ENCODE peak calls at places on chromosomes 11 and 22, in ten cellular contexts. L is H1, A is heart left ventricle, W is stomach, S is heart right ventricle, F is fibroblast of lung, E is GM23338, P is aorta, V is body of pancreas, R is psoas muscle. H is an unnamed sample.

GRCh38 chr11:12416552-12416951 is 39.2 kb downstream of the PARVA start:
- DNase-seq in L (no peak), A (no peak), W (no peak), S (no peak), F (no peak), E (no peak), P (no peak), V (no peak), R (no peak), H (no peak)

GRCh38 chr11:8867856-8868705 is 42.9 kb upstream of the AKIP1 start:
- DNase-seq in L (no peak), A (no peak), W (no peak), S (no peak), F (peak; percentile 68), E (no peak), P (no peak), V (no peak), R (no peak), H (no peak)

GRCh38 chr11:110469101-110469500 is 39.4 kb downstream of the FDX1 start:
- DNase-seq in L (no peak), A (no peak), W (no peak), S (no peak), F (no peak), E (no peak), P (no peak), V (no peak), R (no peak), H (no peak)

GRCh38 chr22:28899199-28899853 is 16.0 kb downstream of the ZNRF3 start:
- DNase-seq in L (no peak), A (no peak), W (no peak), S (no peak), F (peak; percentile 67), E (no peak), P (no peak), V (no peak), R (no peak), H (no peak)

GRCh38 chr22:49638788-49639187 is 188.9 kb downstream of the BRD1 start:
- DNase-seq in L (no peak), A (no peak), W (no peak), S (no peak), F (peak; percentile 43), E (no peak), P (no peak), V (no peak), R (no peak), H (peak; percentile 60)

GRCh38 chr11:102177974-102178631 is 67.9 kb downstream of the YAP1 start:
- DNase-seq in L (no peak), A (no peak), W (no peak), S (no peak), F (peak; percentile 92), E (no peak), P (no peak), V (peak; percentile 11), R (no peak), H (no peak)

GRCh38 chr11:2870955-2871720 is 14.4 kb downstream of the CDKN1C start:
- DNase-seq in L (no peak), A (no peak), W (no peak), S (no peak), F (no peak), E (peak; percentile 39), P (no peak), V (no peak), R (no peak), H (no peak)

GRCh38 chr11:12752868-12753267 is 78.6 kb downstream of the TEAD1 start:
- DNase-seq in L (no peak), A (no peak), W (no peak), S (no peak), F (no peak), E (no peak), P (no peak), V (no peak), R (no peak), H (no peak)

GRCh38 chr22:46813816-46814597 is 51.6 kb downstream of the TBC1D22A start:
- DNase-seq in L (no peak), A (no peak), W (peak; percentile 54), S (no peak), F (peak; percentile 85), E (no peak), P (peak; percentile 57), V (no peak), R (no peak), H (no peak)

GRCh38 chr22:23893446-23893956 is 682 bp upstream of the MIF start:
- DNase-seq in L (no peak), A (no peak), W (no peak), S (no peak), F (no peak), E (no peak), P (no peak), V (no peak), R (no peak), H (no peak)

GRCh38 chr22:45006873-45007246 is 2.9 kb downstream of the PHF21B start:
- DNase-seq in L (no peak), A (no peak), W (no peak), S (peak; percentile 18), F (no peak), E (peak; percentile 88), P (no peak), V (no peak), R (peak; percentile 34), H (no peak)

GRCh38 chr22:43343262-43343988 is at the start of gene SCUBE1:
- DNase-seq in L (no peak), A (peak; percentile 84), W (peak; percentile 63), S (peak; percentile 67), F (peak; percentile 25), E (peak; percentile 89), P (peak; percentile 66), V (peak; percentile 57), R (peak; percentile 65), H (peak; percentile 88)

GRCh38 chr11:13220148-13220547 is 57.4 kb upstream of the BMAL1 start:
- DNase-seq in L (no peak), A (no peak), W (no peak), S (no peak), F (no peak), E (no peak), P (no peak), V (no peak), R (no peak), H (no peak)

GRCh38 chr11:120390585-120390922 is 54.3 kb downstream of the ARHGEF12 start:
- DNase-seq in L (no peak), A (no peak), W (no peak), S (no peak), F (no peak), E (no peak), P (no peak), V (no peak), R (no peak), H (no peak)

GRCh38 chr11:34890812-34891211 is 25.4 kb downstream of the APIP start:
- DNase-seq in L (no peak), A (no peak), W (no peak), S (no peak), F (peak; percentile 42), E (peak; percentile 53), P (no peak), V (no peak), R (no peak), H (no peak)

GRCh38 chr11:126547161-126547560 is 191.7 kb downstream of the ST3GAL4 start:
- DNase-seq in L (no peak), A (no peak), W (no peak), S (no peak), F (peak; percentile 90), E (no peak), P (no peak), V (no peak), R (no peak), H (no peak)

GRCh38 chr11:111575748-111576147 is 26.5 kb upstream of the SIK2 start:
- DNase-seq in L (no peak), A (no peak), W (no peak), S (no peak), F (no peak), E (no peak), P (no peak), V (no peak), R (no peak), H (no peak)

GRCh38 chr11:76785513-76785912 is 2.4 kb downstream of the TSKU start:
- DNase-seq in L (no peak), A (no peak), W (no peak), S (no peak), F (no peak), E (peak; percentile 66), P (peak; percentile 27), V (no peak), R (no peak), H (no peak)
- H3K4me1 ChIP-seq in L (peaks cover 34% of the 10 kb centered on the region), A (peaks cover 17% of the 10 kb centered on the region), W (peaks cover 26% of the 10 kb centered on the region), S (peaks cover 29% of the 10 kb centered on the region), F (peaks cover 3% of the 10 kb centered on the region), E (peaks cover 51% of the 10 kb centered on the region), P (no peaks in the 10 kb centered on the region), V (peaks cover 67% of the 10 kb centered on the region), R (peaks cover 3% of the 10 kb centered on the region), H (peaks cover 31% of the 10 kb centered on the region)

DNA sequence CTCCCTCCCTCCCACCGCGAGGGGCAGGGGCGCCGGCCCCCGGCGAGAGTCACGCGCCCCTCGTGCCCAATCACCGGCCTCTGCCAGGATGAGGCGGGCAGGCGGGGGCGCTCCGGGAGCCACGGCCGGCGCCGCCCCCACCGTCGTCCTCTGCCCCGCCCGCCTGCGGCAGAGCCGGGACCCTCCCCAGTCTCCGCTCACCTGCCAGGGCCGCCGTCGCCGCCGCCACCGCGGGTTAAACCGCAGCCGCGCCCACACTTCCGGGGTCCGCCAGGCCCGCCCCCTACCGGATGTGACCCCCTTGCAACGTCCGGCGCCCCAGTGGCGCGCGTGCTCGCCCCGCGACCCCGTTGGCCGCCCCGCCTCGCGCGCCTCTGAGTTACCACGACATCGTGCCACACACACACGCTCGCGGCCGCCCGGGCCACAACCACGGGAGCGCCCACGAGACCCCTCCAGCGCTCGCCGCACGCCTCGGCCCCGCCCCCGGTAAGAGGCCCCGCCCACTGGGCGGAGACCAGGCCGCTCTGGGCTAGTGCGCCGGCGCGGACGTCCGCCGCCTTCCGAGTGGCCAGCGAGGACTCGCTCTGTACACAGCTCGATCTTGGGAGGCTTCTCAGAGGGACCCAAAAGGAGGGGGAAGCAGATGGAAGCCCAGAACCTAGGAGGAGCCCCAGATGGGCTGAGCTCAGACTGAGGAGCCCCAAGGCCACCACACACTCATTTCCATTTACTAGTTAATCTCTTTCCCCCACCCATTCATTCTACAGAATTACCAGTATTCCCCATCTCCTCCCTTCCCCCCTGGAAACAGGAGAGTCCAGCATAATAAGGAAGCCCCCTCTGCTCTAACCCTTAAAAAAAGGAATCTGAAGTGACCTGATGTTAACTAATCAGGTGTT is at the start of gene VPS37C:
- DNase-seq in L (peak; percentile 44), A (peak; percentile 96), W (peak; percentile 92), S (peak; percentile 92), F (peak; percentile 81), E (peak; percentile 91), P (peak; percentile 94), V (peak; percentile 88), R (peak; percentile 88), H (peak; percentile 91)
- H3K36me3 ChIP-seq in L (no peaks in the 10 kb centered on the region), A (no peaks in the 10 kb centered on the region), W (no peaks in the 10 kb centered on the region), S (peaks cover 10% of the 10 kb centered on the region), F (no peaks in the 10 kb centered on the region), E (no peaks in the 10 kb centered on the region), P (no peaks in the 10 kb centered on the region), V (no peaks in the 10 kb centered on the region), R (no peaks in the 10 kb centered on the region), H (no peaks in the 10 kb centered on the region)

GRCh38 chr22:48576333-48577013 is 1251.2 kb downstream of the BRD1 start:
- DNase-seq in L (no peak), A (peak; percentile 54), W (no peak), S (no peak), F (peak; percentile 29), E (peak; percentile 32), P (peak; percentile 44), V (no peak), R (no peak), H (no peak)
- H3K4me1 ChIP-seq in L (peaks cover 10% of the 10 kb centered on the region), A (no peaks in the 10 kb centered on the region), W (peaks cover 3% of the 10 kb centered on the region), S (no peaks in the 10 kb centered on the region), F (no peaks in the 10 kb centered on the region), E (no peaks in the 10 kb centered on the region), P (no peaks in the 10 kb centered on the region), V (peaks cover 12% of the 10 kb centered on the region), R (no peaks in the 10 kb centered on the region), H (peaks cover 9% of the 10 kb centered on the region)

GRCh38 chr11:955154-956049 is 29.7 kb downstream of the AP2A2 start:
- DNase-seq in L (no peak), A (no peak), W (no peak), S (no peak), F (no peak), E (no peak), P (no peak), V (peak; percentile 51), R (no peak), H (no peak)
- H3K36me3 ChIP-seq in L (peaks cover 8% of the 10 kb centered on the region), A (no peaks in the 10 kb centered on the region), W (peaks cover 25% of the 10 kb centered on the region), S (peaks cover 10% of the 10 kb centered on the region), F (no peaks in the 10 kb centered on the region), E (no peaks in the 10 kb centered on the region), P (peaks cover 4% of the 10 kb centered on the region), V (no peaks in the 10 kb centered on the region), R (no peaks in the 10 kb centered on the region), H (peaks cover 23% of the 10 kb centered on the region)